ENCODE peak calls at places on chromosomes 7 and 10, in five cellular contexts. R is A549, P is heart left ventricle, Y is prostate gland, X is NB4. L is an unnamed sample.

GRCh38 chr10:69839696-69840345 is 38.1 kb downstream of the COL13A1 start:
- DNase-seq in R (no peak), X (no peak), Y (no peak), P (peak), L (no peak)

GRCh38 chr7:151520419-151521229 is 929 bp upstream of the RHEB start:
- DNase-seq in X (no peak), Y (peak), R (no peak), P (peak), L (peak)

GRCh38 chr10:117541405-117541908 is 1.1 kb upstream of the EMX2 start:
- DNase-seq in Y (no peak), X (no peak), R (no peak), P (no peak), L (no peak)

GRCh38 chr7:37482953-37483352 is 34.3 kb upstream of the ELMO1 start:
- DNase-seq in P (no peak), X (no peak), Y (no peak), R (no peak), L (no peak)

GRCh38 chr7:1883031-1883761 is 213.1 kb downstream of the ELFN1 start:
- DNase-seq in P (peak), R (peak), X (peak), Y (no peak), L (peak)

GRCh38 chr7:13911920-13912319 is 77.5 kb downstream of the ETV1 start:
- DNase-seq in R (no peak), Y (no peak), P (no peak), X (no peak), L (no peak)

GRCh38 chr10:124727389-124727960 is 16.7 kb downstream of the FAM53B start:
- DNase-seq in P (peak), X (no peak), R (no peak), Y (peak), L (no peak)

GRCh38 chr7:7970620-7971307 is 2.2 kb downstream of the GLCCI1 start:
- DNase-seq in R (no peak), X (peak), P (no peak), Y (no peak), L (no peak)

GRCh38 chr10:34524369-34525091 is 290.6 kb downstream of the PARD3 start:
- DNase-seq in R (no peak), P (no peak), Y (no peak), X (no peak), L (no peak)

GRCh38 chr7:131556912-131557457 is 557 bp upstream of the PODXL start:
- DNase-seq in R (no peak), X (peak), P (no peak), Y (no peak), L (no peak)

GRCh38 chr10:95229724-95230627 is 35.9 kb downstream of the ACSM6 start:
- DNase-seq in P (no peak), X (no peak), Y (no peak), R (peak), L (no peak)

GRCh38 chr7:132654150-132654549 is 77.9 kb upstream of the PLXNA4 start:
- DNase-seq in Y (no peak), P (no peak), X (peak), R (peak), L (no peak)

GRCh38 chr10:85602306-85602705 is 764.3 kb downstream of the GRID1 start:
- DNase-seq in P (no peak), X (no peak), Y (no peak), R (no peak), L (no peak)

GRCh38 chr7:107810626-107811025 is 7.6 kb upstream of the SLC26A3 start:
- DNase-seq in X (no peak), R (no peak), Y (no peak), P (no peak), L (no peak)

GRCh38 chr7:143892527-143893300 is 9.3 kb downstream of the TCAF1 start:
- DNase-seq in Y (no peak), X (peak), R (peak), P (no peak), L (no peak)

GRCh38 chr10:88538038-88538437 is 45.1 kb downstream of the RNLS start:
- DNase-seq in R (no peak), X (no peak), P (no peak), Y (no peak), L (no peak)

GRCh38 chr10:114042895-114043531 is 653 bp upstream of the ADRB1 start:
- DNase-seq in Y (peak), R (peak), X (peak), P (peak), L (no peak)

DNA sequence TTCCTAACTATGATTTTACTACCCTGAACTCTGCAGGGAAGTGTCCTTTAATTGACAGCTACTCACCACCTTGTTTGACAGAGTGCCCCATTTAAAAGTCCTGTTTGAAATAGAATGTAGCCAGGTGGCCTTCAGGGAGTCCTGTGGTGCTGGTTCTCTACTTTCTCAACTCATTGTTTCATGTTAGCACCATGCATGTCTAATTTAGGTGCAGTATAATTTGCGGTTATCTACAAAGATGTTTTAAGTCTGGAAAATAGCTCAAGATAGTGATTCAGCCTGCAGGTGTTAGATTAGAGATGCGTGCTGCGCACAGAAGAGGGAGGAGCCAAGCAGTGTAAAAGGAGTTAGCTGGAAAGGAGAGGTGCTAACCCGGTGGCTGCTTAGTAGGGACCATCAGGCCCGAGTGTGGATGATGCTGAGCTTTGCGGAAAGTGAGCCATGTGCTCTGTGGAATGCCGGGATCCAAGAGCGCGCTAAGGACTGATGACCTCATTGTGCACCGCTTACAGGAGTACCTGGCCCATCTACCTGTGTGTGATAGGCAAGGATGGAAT is 1.2 kb downstream of the CCM2 start:
- DNase-seq in R (no peak), P (no peak), X (peak), Y (no peak), L (peak)
- TF ChIP-seq POLR2A in R (no peak), P (no peak), X (no peak), Y (no peak), L (no peak)

GRCh38 chr10:79335470-79336235 is 11.6 kb upstream of the PPIF start:
- DNase-seq in Y (no peak), R (no peak), X (no peak), P (peak), L (no peak)
- TF ChIP-seq POLR2A in Y (no peak), R (no peak), X (no peak), P (no peak), L (no peak)

GRCh38 chr10:6580279-6581029 is 378 bp upstream of the PRKCQ start:
- DNase-seq in Y (peak), P (peak), R (peak), X (peak), L (peak)
- TF ChIP-seq POLR2A in Y (peak), P (no peak), R (peak), X (peak), L (no peak)

GRCh38 chr7:21427861-21428641 is at the start of gene SP4:
- DNase-seq in P (peak), R (peak), Y (peak), X (peak), L (peak)
- TF ChIP-seq POLR2A in P (peak), R (no peak), Y (peak), X (peak), L (peak)

DNA sequence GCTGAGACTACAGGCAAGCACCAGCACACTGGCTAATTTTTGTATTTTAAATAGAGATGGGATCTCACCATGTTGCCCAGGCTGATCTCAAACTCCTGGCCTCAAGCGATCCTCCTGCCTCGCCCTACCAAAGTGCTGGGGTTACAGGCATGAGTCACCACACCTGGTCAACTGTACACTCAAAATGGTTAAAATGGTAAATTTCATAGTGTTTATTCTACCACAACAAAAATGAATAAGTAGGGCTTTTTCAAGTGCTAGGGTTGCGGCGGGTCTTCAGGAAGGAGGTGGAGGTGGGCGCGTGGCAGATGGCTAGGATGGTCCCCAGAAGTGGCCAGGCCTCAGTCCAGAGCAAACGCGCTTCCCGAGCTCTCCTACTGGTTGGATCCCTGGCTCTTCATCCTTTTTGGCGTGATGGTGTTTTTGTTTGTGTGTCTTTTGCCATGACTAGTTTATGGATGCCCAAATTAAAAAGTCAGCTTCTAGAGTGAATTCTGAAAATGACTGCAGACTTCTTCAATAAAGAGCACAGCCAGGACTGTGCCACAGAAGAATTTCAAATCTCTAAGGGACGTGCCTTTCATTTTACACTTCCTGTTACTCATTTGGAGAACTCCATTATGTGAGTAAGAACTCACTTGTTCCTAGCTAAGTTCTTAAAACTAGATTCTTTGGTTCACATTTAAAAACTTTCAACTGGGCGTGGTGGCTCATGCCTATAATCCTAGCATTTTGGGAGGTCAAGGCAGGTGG is 73.9 kb downstream of the TMEM130 start:
- DNase-seq in R (no peak), X (peak), Y (no peak), P (no peak), L (no peak)
- TF ChIP-seq POLR2A in R (no peak), X (no peak), Y (no peak), P (no peak), L (no peak)

GRCh38 chr7:47254081-47255006 is 327.6 kb downstream of the TNS3 start:
- DNase-seq in R (peak), Y (peak), X (peak), P (peak), L (peak)
- TF ChIP-seq POLR2A in R (peak), Y (no peak), X (no peak), P (peak), L (no peak)

GRCh38 chr10:3785251-3785848 is 341 bp upstream of the KLF6 start:
- DNase-seq in P (peak), R (peak), Y (peak), X (peak), L (peak)
- TF ChIP-seq POLR2A in P (peak), R (peak), Y (peak), X (peak), L (peak)

GRCh38 chr7:35801392-35802101 is 690 bp downstream of the SEPTIN7 start:
- DNase-seq in X (peak), R (peak), Y (peak), P (peak), L (peak)

GRCh38 chr7:35802102-35802466 is 1.2 kb downstream of the SEPTIN7 start:
- DNase-seq in Y (no peak), P (no peak), R (no peak), X (no peak), L (no peak)

GRCh38 chr7:35799846-35800717 is 775 bp upstream of the SEPTIN7 start:
- DNase-seq in P (peak), Y (peak), X (peak), R (peak), L (peak)

GRCh38 chr7:35802649-35803048 is 1.8 kb downstream of the SEPTIN7 start:
- DNase-seq in X (peak), P (no peak), Y (no peak), R (no peak), L (no peak)

DNA sequence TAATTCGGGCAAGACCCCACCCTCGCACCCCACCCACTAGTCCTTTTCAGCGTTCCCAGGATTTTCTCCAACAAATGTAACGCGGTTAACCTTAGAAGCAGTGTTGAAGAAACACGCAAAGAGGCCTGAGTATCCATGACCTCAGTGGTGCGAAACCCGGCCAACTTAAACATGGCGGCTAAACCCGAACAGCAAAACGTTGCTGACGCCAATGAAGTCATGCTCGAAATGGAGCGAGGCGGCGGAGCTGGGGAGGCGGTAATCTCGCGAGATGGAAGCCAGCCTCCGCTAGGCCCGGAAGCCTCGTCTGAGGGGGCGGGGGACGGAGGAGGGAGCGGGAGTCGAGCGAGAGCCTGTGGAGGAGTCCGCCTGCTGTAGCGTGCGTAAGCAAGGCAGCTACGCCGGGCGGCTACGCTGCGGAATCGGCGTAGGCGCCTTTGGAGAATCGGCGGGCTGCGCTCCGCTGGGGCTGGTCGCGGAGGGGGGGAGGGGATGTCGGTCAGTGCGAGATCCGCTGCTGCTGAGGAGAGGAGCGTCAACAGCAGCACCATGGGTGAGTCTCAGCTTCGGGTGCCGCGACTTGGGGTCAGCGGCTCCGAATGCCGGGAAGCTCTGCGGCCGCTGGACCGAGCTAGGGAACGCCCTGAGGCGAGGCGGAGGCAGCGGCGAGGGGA is at the start of gene SEPTIN7:
- DNase-seq in Y (peak), P (peak), X (peak), R (peak), L (peak)
- TF ChIP-seq POLR2A in Y (peak), P (peak), X (peak), R (peak), L (peak)

DNA sequence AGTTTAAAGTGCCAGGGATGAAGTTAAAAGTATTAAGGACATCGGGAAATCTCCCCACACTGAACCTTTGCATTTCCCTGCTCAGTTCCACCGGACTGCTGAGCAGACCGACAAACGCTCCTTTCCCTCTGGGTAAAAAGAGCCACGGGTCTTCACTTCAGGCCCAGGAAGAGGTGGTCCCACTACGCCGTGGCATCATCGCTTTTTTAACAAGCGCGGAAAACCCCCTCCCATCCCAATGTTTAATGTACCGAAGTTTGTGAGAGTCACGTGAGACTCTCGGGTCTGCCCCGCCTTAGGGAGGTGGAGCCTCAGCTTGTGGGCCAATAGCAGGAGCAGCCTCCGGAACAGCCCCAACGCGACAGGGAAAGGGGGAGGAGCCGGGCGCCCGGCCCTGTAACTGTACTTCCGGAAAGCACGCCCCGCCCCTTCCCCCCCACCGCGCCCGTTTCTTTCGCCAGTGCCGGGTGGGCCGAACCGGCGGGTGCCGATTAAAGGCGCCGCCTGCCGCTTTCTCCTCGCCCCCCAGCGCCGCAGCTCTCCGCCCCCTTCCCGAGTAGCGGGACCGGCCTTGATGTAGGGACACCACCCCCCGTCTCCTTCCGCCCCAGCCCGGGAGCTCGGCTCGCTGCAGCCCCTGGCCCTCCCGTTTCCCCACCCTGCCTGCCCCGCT is 2.3 kb upstream of the TRIM8 start:
- DNase-seq in P (peak), Y (peak), R (peak), X (peak), L (peak)
- TF ChIP-seq POLR2A in P (peak), Y (peak), R (peak), X (peak), L (peak)

L was measured in upper lobe of left lung.